ENCODE peak calls at places on chromosomes 11 and 22, in seven cellular contexts. H is EL; W is stimulated activated naive CD8-positive, alpha-beta T cell treated with anti-CD3 and anti-CD28 coated beads, Interleukin-15, amount 100 ng/mL, for 72 hours; F is renal cortical epithelial cell; V is memory B cell; Q is T-cell; I is NCI-H2081. D is an unnamed sample.

GRCh38 chr11:70456921-70457532 is 58.7 kb downstream of the CTTN start:
- DNase-seq in F (peak), I (no peak), V (no peak), H (no peak), Q (no peak), W (no peak), D (peak)

GRCh38 chr11:69368119-69368880 is 74.3 kb downstream of the MYEOV start:
- DNase-seq in Q (no peak), F (no peak), H (no peak), V (no peak), W (no peak), I (no peak), D (no peak)

GRCh38 chr11:27464155-27464759 is 8.3 kb downstream of the LGR4 start:
- DNase-seq in V (no peak), F (peak), W (no peak), I (no peak), Q (no peak), H (peak), D (peak)

GRCh38 chr11:57469268-57469667 is 8.9 kb downstream of the RTN4RL2 start:
- DNase-seq in W (no peak), F (no peak), H (no peak), Q (no peak), V (no peak), I (no peak), D (no peak)

GRCh38 chr11:44010789-44011251 is 37.0 kb upstream of the ACCSL start:
- DNase-seq in F (no peak), H (no peak), Q (no peak), I (no peak), V (no peak), W (no peak), D (no peak)

GRCh38 chr22:19019029-19019678 is 83.1 kb upstream of the PRODH start:
- DNase-seq in F (no peak), I (no peak), H (no peak), Q (no peak), V (peak), W (no peak), D (no peak)

GRCh38 chr11:131217313-131218297 is 152.8 kb upstream of the NTM start:
- DNase-seq in F (no peak), W (no peak), Q (no peak), H (peak), I (no peak), V (no peak), D (no peak)

GRCh38 chr11:117195761-117196160 is 3.4 kb upstream of the TAGLN start:
- DNase-seq in Q (no peak), H (no peak), W (no peak), F (no peak), I (no peak), V (no peak), D (no peak)

GRCh38 chr22:36606114-36606513 is 77.1 kb upstream of the EIF3D start:
- DNase-seq in I (no peak), H (no peak), W (no peak), F (no peak), Q (no peak), V (no peak), D (no peak)

GRCh38 chr11:119782021-119782420 is 53.0 kb upstream of the NECTIN1 start:
- DNase-seq in Q (no peak), H (no peak), I (no peak), F (no peak), V (no peak), W (no peak), D (no peak)

GRCh38 chr11:68013611-68014156 is 3.6 kb downstream of the ALDH3B1 start:
- DNase-seq in W (no peak), H (no peak), Q (no peak), I (no peak), V (no peak), F (no peak), D (no peak)

GRCh38 chr22:36184433-36185035 is 17.1 kb downstream of the APOL4 start:
- DNase-seq in V (no peak), W (no peak), I (no peak), F (no peak), Q (no peak), H (peak), D (no peak)

GRCh38 chr22:45475876-45476514 is 26.7 kb upstream of the FBLN1 start:
- DNase-seq in F (no peak), V (no peak), W (no peak), Q (no peak), H (no peak), I (no peak), D (no peak)

GRCh38 chr11:45252134-45252856 is 33.8 kb downstream of the SYT13 start:
- DNase-seq in F (peak), V (peak), H (peak), W (peak), I (no peak), Q (peak), D (no peak)

GRCh38 chr11:87851827-87852226 is 323.4 kb downstream of the RAB38 start:
- DNase-seq in W (no peak), F (no peak), I (no peak), H (no peak), V (no peak), Q (no peak), D (no peak)

GRCh38 chr11:100855466-100856067 is 168.5 kb downstream of the ARHGAP42 start:
- DNase-seq in F (peak), Q (no peak), W (no peak), I (peak), V (no peak), H (peak), D (peak)

GRCh38 chr11:64150481-64151239 is 15.3 kb downstream of the MACROD1 start:
- DNase-seq in W (no peak), V (no peak), I (peak), H (no peak), F (no peak), Q (no peak), D (no peak)

GRCh38 chr22:19663286-19663815 is 51.0 kb upstream of the SEPTIN5 start:
- DNase-seq in W (peak), I (peak), Q (no peak), V (no peak), H (peak), F (peak), D (no peak)

GRCh38 chr11:24181395-24182047 is 315.3 kb upstream of the LUZP2 start:
- DNase-seq in H (no peak), W (no peak), Q (no peak), V (no peak), I (no peak), F (no peak), D (no peak)

GRCh38 chr11:59931688-59932087 is 6.5 kb upstream of the OOSP1 start:
- DNase-seq in V (no peak), H (no peak), F (no peak), Q (no peak), I (no peak), W (no peak), D (no peak)

GRCh38 chr11:33747969-33748368 is 11.7 kb upstream of the CD59 start:
- DNase-seq in H (peak), F (no peak), Q (no peak), V (no peak), W (no peak), I (no peak), D (no peak)

GRCh38 chr11:119089319-119089718 is 4.6 kb downstream of the HMBS start:
- DNase-seq in H (no peak), F (no peak), V (no peak), I (no peak), Q (no peak), W (no peak), D (no peak)

GRCh38 chr11:67644472-67645418 is 5.2 kb upstream of the TBX10 start:
- DNase-seq in Q (no peak), V (no peak), I (no peak), F (no peak), H (no peak), W (no peak), D (no peak)

GRCh38 chr11:8086001-8086479 is 5.0 kb downstream of the TUB start:
- DNase-seq in W (no peak), H (no peak), F (no peak), V (no peak), Q (no peak), I (peak), D (no peak)

GRCh38 chr11:117820071-117820470 is 4.5 kb downstream of the FXYD2 start:
- DNase-seq in Q (no peak), H (no peak), F (no peak), W (no peak), I (peak), V (no peak), D (no peak)

GRCh38 chr22:47282366-47282765 is 519.9 kb downstream of the TBC1D22A start:
- DNase-seq in W (no peak), H (no peak), F (no peak), I (no peak), Q (no peak), V (no peak), D (no peak)

GRCh38 chr11:19919050-19919561 is 206.5 kb downstream of the NAV2 start:
- DNase-seq in F (peak), V (no peak), W (no peak), I (no peak), H (peak), Q (no peak), D (peak)

GRCh38 chr11:112780351-112781043 is 180.7 kb upstream of the NCAM1 start:
- DNase-seq in W (no peak), F (no peak), Q (no peak), V (no peak), I (no peak), H (no peak), D (no peak)

GRCh38 chr11:77959434-77959833 is 35.0 kb downstream of the INTS4 start:
- DNase-seq in I (no peak), F (no peak), V (no peak), W (no peak), H (no peak), Q (no peak), D (peak)

GRCh38 chr11:31641477-31642062 is 132.0 kb downstream of the ELP4 start:
- DNase-seq in Q (no peak), W (no peak), I (peak), V (no peak), H (peak), F (peak), D (no peak)

GRCh38 chr22:22057617-22058378 is 75.2 kb upstream of the TOP3B start:
- DNase-seq in F (no peak), V (no peak), I (no peak), W (no peak), Q (no peak), H (no peak), D (no peak)

GRCh38 chr11:118696673-118697226 is 17.3 kb upstream of the TREH start:
- DNase-seq in I (no peak), F (no peak), V (no peak), W (no peak), Q (no peak), H (no peak), D (no peak)

GRCh38 chr11:14118047-14118446 is 155.5 kb downstream of the SPON1 start:
- DNase-seq in H (no peak), F (peak), I (peak), Q (no peak), V (no peak), W (no peak), D (no peak)

GRCh38 chr22:28670153-28670552 is 9.5 kb downstream of the TTC28 start:
- DNase-seq in F (no peak), Q (no peak), I (no peak), V (no peak), H (no peak), W (no peak), D (no peak)

D was measured in NCI-H226.